ENCODE peak calls at places on chromosome X, in four cellular contexts. C, O, G and U are unnamed samples.

GRCh38 chrX:115957862-115958490 is 212.6 kb upstream of the AGTR2 start:
- DNase-seq in G (no peak), O (no peak), C (no peak), U (no peak)

GRCh38 chrX:12319012-12319519 is 180.8 kb downstream of the FRMPD4 start:
- DNase-seq in G (no peak), O (no peak), C (no peak), U (no peak)

GRCh38 chrX:18668468-18668867 is 3.4 kb downstream of the RS1 start:
- DNase-seq in O (no peak), G (no peak), C (no peak), U (no peak)

GRCh38 chrX:133215747-133216146 is 2.4 kb downstream of the TFDP3 start:
- DNase-seq in G (no peak), O (no peak), C (no peak), U (no peak)

GRCh38 chrX:19183777-19184485 is 61.7 kb upstream of the ADGRG2 start:
- DNase-seq in G (no peak), C (no peak), O (no peak), U (no peak)

GRCh38 chrX:154317391-154318000 is 21.9 kb downstream of the TKTL1 start:
- DNase-seq in O (no peak), G (peak; percentile 26), C (no peak), U (peak; percentile 71)

GRCh38 chrX:109939498-109939897 is 63.4 kb upstream of the TMEM164 start:
- DNase-seq in O (peak; percentile 63), C (no peak), G (no peak), U (no peak)

GRCh38 chrX:38282044-38282443 is 45.3 kb downstream of the RPGR start:
- DNase-seq in O (no peak), G (no peak), C (no peak), U (no peak)

GRCh38 chrX:118239471-118239870 is 106.4 kb upstream of the WDR44 start:
- DNase-seq in C (no peak), G (no peak), O (no peak), U (no peak)

GRCh38 chrX:125193921-125194320 is 125.8 kb upstream of the TEX13C start:
- DNase-seq in G (no peak), O (no peak), C (no peak), U (no peak)

GRCh38 chrX:121036951-121037350 is 10.5 kb upstream of the GLUD2 start:
- DNase-seq in O (no peak), G (no peak), C (no peak), U (no peak)

GRCh38 chrX:150623583-150623982 is 55.2 kb downstream of the MTM1 start:
- DNase-seq in O (no peak), G (no peak), C (no peak), U (no peak)

GRCh38 chrX:13167444-13168207 is 123.2 kb upstream of the FAM9C start:
- DNase-seq in G (no peak), O (no peak), C (no peak), U (no peak)

GRCh38 chrX:39162322-39162721 is 361.1 kb downstream of the MID1IP1 start:
- DNase-seq in G (peak; percentile 54), O (peak; percentile 67), C (no peak), U (peak; percentile 79)

GRCh38 chrX:126824596-126824995 is 5.1 kb downstream of the PRR32 start:
- DNase-seq in C (no peak), O (no peak), G (no peak), U (no peak)

GRCh38 chrX:78506248-78506647 is 152.9 kb downstream of the RTL3 start:
- DNase-seq in O (no peak), G (no peak), C (no peak), U (no peak)

GRCh38 chrX:130296743-130297142 is 28.0 kb upstream of the ZNF280C start:
- DNase-seq in C (no peak), G (no peak), O (no peak), U (no peak)

GRCh38 chrX:30643313-30643821 is 9.9 kb upstream of the GK start:
- DNase-seq in O (no peak), C (no peak), G (no peak), U (no peak)

GRCh38 chrX:9396930-9397329 is 67.9 kb upstream of the TBL1X start:
- DNase-seq in G (no peak), C (no peak), O (no peak), U (no peak)

GRCh38 chrX:10483191-10483808 is 137.1 kb downstream of the MID1 start:
- DNase-seq in G (no peak), C (no peak), O (no peak), U (no peak)

GRCh38 chrX:77174680-77175336 is 272.4 kb upstream of the FGF16 start:
- DNase-seq in G (no peak), O (no peak), C (no peak), U (no peak)

GRCh38 chrX:133493366-133493765 is 78.1 kb upstream of the GPC4 start:
- DNase-seq in G (no peak), C (no peak), O (no peak), U (no peak)

GRCh38 chrX:71609095-71609750 is 9.1 kb downstream of the CXCR3 start:
- DNase-seq in C (no peak), G (no peak), O (no peak), U (no peak)

GRCh38 chrX:2499507-2499906 is 1.3 kb downstream of the DHRSX start:
- DNase-seq in O (peak; percentile 21), C (no peak), G (no peak), U (peak; percentile 41)

GRCh38 chrX:2500681-2501151 is at the start of the genes DHRSX and ZBED1:
- DNase-seq in O (peak; percentile 81), C (no peak), G (peak; percentile 52), U (peak; percentile 93)

GRCh38 chrX:2497961-2498780 is 2.6 kb downstream of the DHRSX start:
- DNase-seq in G (no peak), C (no peak), O (no peak), U (peak; percentile 41)

GRCh38 chrX:2500091-2500680 is 590 bp downstream of the DHRSX start:
- DNase-seq in O (peak; percentile 79), C (no peak), G (no peak), U (peak; percentile 90)

GRCh38 chrX:2498781-2499302 is 1.9 kb downstream of the DHRSX start:
- DNase-seq in G (no peak), O (peak; percentile 64), C (no peak), U (peak; percentile 58)
- H3K4me1 ChIP-seq in G (peaks cover 12% of the 10 kb centered on the region), O (peaks cover 28% of the 10 kb centered on the region), C (peaks cover 52% of the 10 kb centered on the region), U (peaks cover 26% of the 10 kb centered on the region)

DNA sequence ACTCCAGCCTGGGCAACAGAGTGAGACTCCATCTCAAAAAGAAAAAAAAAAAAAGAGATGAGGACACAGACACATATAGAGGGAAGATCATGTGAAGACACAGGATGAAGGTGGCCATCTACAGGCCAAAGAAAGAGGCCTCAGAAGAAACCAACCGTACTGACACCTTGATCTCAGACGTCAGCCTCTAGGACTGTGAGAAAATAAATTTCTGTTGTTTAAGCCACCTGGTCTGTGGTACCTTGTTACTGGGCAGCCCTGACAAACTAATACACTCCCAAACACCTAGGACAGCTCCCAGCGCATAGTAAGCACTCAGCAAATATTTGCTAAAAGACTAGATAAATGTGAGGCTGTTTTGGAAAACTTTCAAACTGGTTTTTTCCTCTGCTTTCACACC is 59.2 kb upstream of the SMIM10 start:
- DNase-seq in O (no peak), G (no peak), C (no peak), U (no peak)
- TF ChIP-seq CTCF in O (no peak), G (no peak), C (no peak), U (no peak)

GRCh38 chrX:53398216-53398615 is 24.2 kb downstream of the SMC1A start:
- DNase-seq in C (no peak), O (no peak), G (no peak), U (no peak)

GRCh38 chrX:53403535-53403934 is 18.9 kb downstream of the SMC1A start:
- DNase-seq in O (no peak), C (no peak), G (no peak), U (no peak)
- H3K36me3 ChIP-seq in O (peaks cover 68% of the 10 kb centered on the region), C (peaks cover 99% of the 10 kb centered on the region), G (peaks cover 50% of the 10 kb centered on the region), U (peaks cover 87% of the 10 kb centered on the region)

GRCh38 chrX:1910207-1910470 is 295.3 kb downstream of the ASMT start:
- DNase-seq in G (no peak), O (no peak), C (no peak), U (no peak)
- H3K4me1 ChIP-seq in G (no peaks in the 10 kb centered on the region), O (no peaks in the 10 kb centered on the region), C (no peaks in the 10 kb centered on the region), U (no peaks in the 10 kb centered on the region)